ENCODE peak calls at places on chromosomes 5 and 9, in nine cellular contexts. One of them, this sample, is unnamed.

GRCh38 chr5:72125931-72126620 is 18.8 kb downstream of the MAP1B start:
- DNase-seq in brain microvascular endothelial cell: no peak
- DNase-seq in cardiac muscle cell: no peak
- DNase-seq in stimulated activated CD4-positive, alpha-beta T cell treated with anti-CD3 and anti-CD28 coated beads, Interleukin-4, amount 100 ng/mL, for 48 hours: no peak
- DNase-seq in stimulated activated CD8-positive, alpha-beta memory T cell treated with anti-CD3 and anti-CD28 coated beads, Interleukin-4, amount 100 ng/mL, for 4 hours: no peak
- DNase-seq in NCI-H1092 treated with DMSO at 0.1 percent for 48 hours: no peak
- DNase-seq in midbrain: no peak
- DNase-seq in naive thymus-derived CD8-positive, alpha-beta T cell: no peak
- DNase-seq in cardiac fibroblast: no peak
- DNase-seq in this sample: no peak

GRCh38 chr9:78158286-78158685 is 77.6 kb upstream of the CEP78 start:
- DNase-seq in NCI-H1092 treated with DMSO at 0.1 percent for 48 hours: no peak
- DNase-seq in stimulated activated CD8-positive, alpha-beta memory T cell treated with anti-CD3 and anti-CD28 coated beads, Interleukin-4, amount 100 ng/mL, for 4 hours: no peak
- DNase-seq in stimulated activated CD4-positive, alpha-beta T cell treated with anti-CD3 and anti-CD28 coated beads, Interleukin-4, amount 100 ng/mL, for 48 hours: no peak
- DNase-seq in cardiac fibroblast: peak
- DNase-seq in midbrain: no peak
- DNase-seq in naive thymus-derived CD8-positive, alpha-beta T cell: no peak
- DNase-seq in brain microvascular endothelial cell: no peak
- DNase-seq in cardiac muscle cell: peak
- DNase-seq in this sample: no peak

GRCh38 chr9:71249729-71250317 is 128.4 kb upstream of the TRPM3 start:
- DNase-seq in NCI-H1092 treated with DMSO at 0.1 percent for 48 hours: peak
- DNase-seq in cardiac muscle cell: peak
- DNase-seq in stimulated activated CD8-positive, alpha-beta memory T cell treated with anti-CD3 and anti-CD28 coated beads, Interleukin-4, amount 100 ng/mL, for 4 hours: no peak
- DNase-seq in midbrain: peak
- DNase-seq in brain microvascular endothelial cell: peak
- DNase-seq in naive thymus-derived CD8-positive, alpha-beta T cell: peak
- DNase-seq in stimulated activated CD4-positive, alpha-beta T cell treated with anti-CD3 and anti-CD28 coated beads, Interleukin-4, amount 100 ng/mL, for 48 hours: no peak
- DNase-seq in cardiac fibroblast: peak
- DNase-seq in this sample: peak

GRCh38 chr9:124210697-124211096 is 47.1 kb upstream of the NEK6 start:
- DNase-seq in brain microvascular endothelial cell: no peak
- DNase-seq in cardiac muscle cell: no peak
- DNase-seq in stimulated activated CD8-positive, alpha-beta memory T cell treated with anti-CD3 and anti-CD28 coated beads, Interleukin-4, amount 100 ng/mL, for 4 hours: no peak
- DNase-seq in midbrain: no peak
- DNase-seq in stimulated activated CD4-positive, alpha-beta T cell treated with anti-CD3 and anti-CD28 coated beads, Interleukin-4, amount 100 ng/mL, for 48 hours: no peak
- DNase-seq in cardiac fibroblast: peak
- DNase-seq in naive thymus-derived CD8-positive, alpha-beta T cell: no peak
- DNase-seq in NCI-H1092 treated with DMSO at 0.1 percent for 48 hours: no peak
- DNase-seq in this sample: no peak

GRCh38 chr9:137720571-137721110 is 101.8 kb downstream of the EHMT1 start:
- DNase-seq in cardiac muscle cell: no peak
- DNase-seq in midbrain: no peak
- DNase-seq in naive thymus-derived CD8-positive, alpha-beta T cell: no peak
- DNase-seq in brain microvascular endothelial cell: no peak
- DNase-seq in stimulated activated CD4-positive, alpha-beta T cell treated with anti-CD3 and anti-CD28 coated beads, Interleukin-4, amount 100 ng/mL, for 48 hours: no peak
- DNase-seq in NCI-H1092 treated with DMSO at 0.1 percent for 48 hours: no peak
- DNase-seq in stimulated activated CD8-positive, alpha-beta memory T cell treated with anti-CD3 and anti-CD28 coated beads, Interleukin-4, amount 100 ng/mL, for 4 hours: no peak
- DNase-seq in cardiac fibroblast: no peak
- DNase-seq in this sample: no peak

GRCh38 chr9:126063326-126063725 is 263.3 kb upstream of the MVB12B start:
- DNase-seq in stimulated activated CD4-positive, alpha-beta T cell treated with anti-CD3 and anti-CD28 coated beads, Interleukin-4, amount 100 ng/mL, for 48 hours: no peak
- DNase-seq in brain microvascular endothelial cell: no peak
- DNase-seq in cardiac muscle cell: no peak
- DNase-seq in stimulated activated CD8-positive, alpha-beta memory T cell treated with anti-CD3 and anti-CD28 coated beads, Interleukin-4, amount 100 ng/mL, for 4 hours: no peak
- DNase-seq in cardiac fibroblast: no peak
- DNase-seq in midbrain: no peak
- DNase-seq in naive thymus-derived CD8-positive, alpha-beta T cell: no peak
- DNase-seq in NCI-H1092 treated with DMSO at 0.1 percent for 48 hours: no peak
- DNase-seq in this sample: no peak

GRCh38 chr5:1035421-1036405 is 27.1 kb downstream of the NKD2 start:
- DNase-seq in NCI-H1092 treated with DMSO at 0.1 percent for 48 hours: no peak
- DNase-seq in cardiac fibroblast: no peak
- DNase-seq in stimulated activated CD4-positive, alpha-beta T cell treated with anti-CD3 and anti-CD28 coated beads, Interleukin-4, amount 100 ng/mL, for 48 hours: no peak
- DNase-seq in midbrain: no peak
- DNase-seq in brain microvascular endothelial cell: no peak
- DNase-seq in cardiac muscle cell: no peak
- DNase-seq in naive thymus-derived CD8-positive, alpha-beta T cell: no peak
- DNase-seq in stimulated activated CD8-positive, alpha-beta memory T cell treated with anti-CD3 and anti-CD28 coated beads, Interleukin-4, amount 100 ng/mL, for 4 hours: no peak
- DNase-seq in this sample: no peak

GRCh38 chr5:169339869-169340268 is 38.9 kb upstream of the SLIT3 start:
- DNase-seq in stimulated activated CD8-positive, alpha-beta memory T cell treated with anti-CD3 and anti-CD28 coated beads, Interleukin-4, amount 100 ng/mL, for 4 hours: no peak
- DNase-seq in stimulated activated CD4-positive, alpha-beta T cell treated with anti-CD3 and anti-CD28 coated beads, Interleukin-4, amount 100 ng/mL, for 48 hours: no peak
- DNase-seq in NCI-H1092 treated with DMSO at 0.1 percent for 48 hours: no peak
- DNase-seq in midbrain: no peak
- DNase-seq in cardiac muscle cell: no peak
- DNase-seq in cardiac fibroblast: no peak
- DNase-seq in brain microvascular endothelial cell: no peak
- DNase-seq in naive thymus-derived CD8-positive, alpha-beta T cell: no peak
- DNase-seq in this sample: no peak

GRCh38 chr5:32000726-32001125 is 173.4 kb downstream of the GOLPH3 start:
- DNase-seq in midbrain: no peak
- DNase-seq in stimulated activated CD8-positive, alpha-beta memory T cell treated with anti-CD3 and anti-CD28 coated beads, Interleukin-4, amount 100 ng/mL, for 4 hours: no peak
- DNase-seq in cardiac fibroblast: no peak
- DNase-seq in cardiac muscle cell: no peak
- DNase-seq in stimulated activated CD4-positive, alpha-beta T cell treated with anti-CD3 and anti-CD28 coated beads, Interleukin-4, amount 100 ng/mL, for 48 hours: no peak
- DNase-seq in NCI-H1092 treated with DMSO at 0.1 percent for 48 hours: no peak
- DNase-seq in brain microvascular endothelial cell: no peak
- DNase-seq in naive thymus-derived CD8-positive, alpha-beta T cell: no peak
- DNase-seq in this sample: no peak

GRCh38 chr5:40437452-40437861 is 242.3 kb upstream of the PTGER4 start:
- DNase-seq in stimulated activated CD8-positive, alpha-beta memory T cell treated with anti-CD3 and anti-CD28 coated beads, Interleukin-4, amount 100 ng/mL, for 4 hours: peak
- DNase-seq in cardiac fibroblast: peak
- DNase-seq in NCI-H1092 treated with DMSO at 0.1 percent for 48 hours: no peak
- DNase-seq in stimulated activated CD4-positive, alpha-beta T cell treated with anti-CD3 and anti-CD28 coated beads, Interleukin-4, amount 100 ng/mL, for 48 hours: no peak
- DNase-seq in brain microvascular endothelial cell: peak
- DNase-seq in cardiac muscle cell: peak
- DNase-seq in midbrain: no peak
- DNase-seq in naive thymus-derived CD8-positive, alpha-beta T cell: peak
- DNase-seq in this sample: no peak

GRCh38 chr9:111900934-111901612 is 4.5 kb downstream of the UGCG start:
- DNase-seq in midbrain: no peak
- DNase-seq in cardiac fibroblast: no peak
- DNase-seq in naive thymus-derived CD8-positive, alpha-beta T cell: no peak
- DNase-seq in cardiac muscle cell: peak
- DNase-seq in brain microvascular endothelial cell: no peak
- DNase-seq in stimulated activated CD4-positive, alpha-beta T cell treated with anti-CD3 and anti-CD28 coated beads, Interleukin-4, amount 100 ng/mL, for 48 hours: no peak
- DNase-seq in NCI-H1092 treated with DMSO at 0.1 percent for 48 hours: no peak
- DNase-seq in stimulated activated CD8-positive, alpha-beta memory T cell treated with anti-CD3 and anti-CD28 coated beads, Interleukin-4, amount 100 ng/mL, for 4 hours: no peak
- DNase-seq in this sample: no peak

This sample was measured in colonic mucosa.